ENCODE peak calls at places on chromosome 14, in six cellular contexts. R is effector CD4-positive, alpha-beta T cell; N is spleen; B is A549; V is GM19239; I is uterus. S is an unnamed sample.
A peak's percentile ranks its signal among the peaks of the same experiment; 100 is the strongest.

GRCh38 chr14:58100735-58101368 is 51.2 kb downstream of the ARMH4 start:
- DNase-seq in V (no peak), I (no peak), R (no peak), N (no peak), B (no peak), S (no peak)

GRCh38 chr14:101830271-101830670 is 68.8 kb downstream of the PPP2R5C start:
- DNase-seq in I (no peak), R (no peak), B (no peak), N (no peak), V (no peak), S (no peak)

GRCh38 chr14:58082011-58082410 is 70.0 kb downstream of the ARMH4 start:
- DNase-seq in I (no peak), R (no peak), V (no peak), B (no peak), N (no peak), S (no peak)

GRCh38 chr14:77026166-77026929 is 2.2 kb downstream of the IRF2BPL start:
- DNase-seq in V (no peak), B (no peak), N (peak; percentile 90), I (peak; percentile 39), R (no peak), S (no peak)

GRCh38 chr14:98945611-98946570 is 326.1 kb downstream of the BCL11B start:
- DNase-seq in V (no peak), B (no peak), R (no peak), N (peak; percentile 51), I (no peak), S (no peak)

GRCh38 chr14:58238252-58239247 is 6.1 kb upstream of the PSMA3 start:
- DNase-seq in B (no peak), I (peak; percentile 36), R (no peak), V (no peak), N (no peak), S (no peak)

GRCh38 chr14:61515436-61516124 is 179.7 kb upstream of the HIF1A start:
- DNase-seq in R (no peak), N (no peak), I (no peak), V (no peak), B (no peak), S (no peak)

GRCh38 chr14:86035882-86036281 is 505.9 kb downstream of the FLRT2 start:
- DNase-seq in R (no peak), B (no peak), V (peak; percentile 2), I (no peak), N (no peak), S (no peak)

S was measured in DND-41.